ENCODE peak calls at places on chromosomes 11 and 22, in seven cellular contexts. K, V, Q, X, B, H and E are unnamed samples.

GRCh38 chr11:125428486-125429173 is 67.4 kb downstream of the FEZ1 start:
- DNase-seq in K (no peak), V (no peak), Q (no peak), X (no peak), B (no peak), H (no peak), E (no peak)

GRCh38 chr11:267491-267994 is 10.7 kb upstream of the NLRP6 start:
- DNase-seq in K (no peak), V (peak), Q (peak), X (no peak), B (no peak), H (no peak), E (no peak)

GRCh38 chr11:96055706-96056387 is 131.9 kb upstream of the MTMR2 start:
- DNase-seq in K (peak), V (no peak), Q (no peak), X (peak), B (peak), H (no peak), E (no peak)

GRCh38 chr11:125108469-125108868 is 3.0 kb downstream of the TMEM218 start:
- DNase-seq in K (no peak), V (no peak), Q (no peak), X (peak), B (no peak), H (no peak), E (no peak)

GRCh38 chr11:472816-473215 is 22.7 kb downstream of the PTDSS2 start:
- DNase-seq in K (no peak), V (peak), Q (no peak), X (no peak), B (no peak), H (no peak), E (no peak)

GRCh38 chr11:121071456-121072236 is 29.4 kb upstream of the TECTA start:
- DNase-seq in K (peak), V (no peak), Q (no peak), X (no peak), B (no peak), H (no peak), E (peak)

GRCh38 chr11:69537855-69538640 is 56.6 kb downstream of the LINC01488 start:
- DNase-seq in K (no peak), V (peak), Q (no peak), X (no peak), B (no peak), H (no peak), E (no peak)

GRCh38 chr11:62842171-62842717 is 2.9 kb upstream of the WDR74 start:
- DNase-seq in K (no peak), V (peak), Q (peak), X (no peak), B (no peak), H (peak), E (no peak)

GRCh38 chr11:121119444-121119843 is 18.4 kb downstream of the TECTA start:
- DNase-seq in K (no peak), V (no peak), Q (no peak), X (no peak), B (no peak), H (no peak), E (no peak)

GRCh38 chr11:2730323-2731284 is 30.8 kb upstream of the KCNQ1OT1 start:
- DNase-seq in K (peak), V (no peak), Q (no peak), X (no peak), B (no peak), H (no peak), E (no peak)

GRCh38 chr22:22578702-22579424 is 19.8 kb upstream of the PRAME start:
- DNase-seq in K (no peak), V (no peak), Q (no peak), X (peak), B (peak), H (no peak), E (no peak)

GRCh38 chr11:102497061-102497460 is 33.5 kb downstream of the MMP7 start:
- DNase-seq in K (no peak), V (no peak), Q (no peak), X (peak), B (no peak), H (no peak), E (no peak)

GRCh38 chr22:28279888-28280287 is 360.8 kb upstream of the PITPNB start:
- DNase-seq in K (no peak), V (no peak), Q (no peak), X (peak), B (no peak), H (no peak), E (no peak)

GRCh38 chr11:9731256-9731655 is 67.4 kb downstream of the SWAP70 start:
- DNase-seq in K (no peak), V (no peak), Q (no peak), X (no peak), B (no peak), H (no peak), E (no peak)

GRCh38 chr11:12409621-12410005 is 32.2 kb downstream of the PARVA start:
- DNase-seq in K (no peak), V (no peak), Q (no peak), X (peak), B (no peak), H (no peak), E (no peak)

GRCh38 chr22:29080061-29080975 is 7.5 kb downstream of the KREMEN1 start:
- DNase-seq in K (no peak), V (no peak), Q (no peak), X (no peak), B (no peak), H (no peak), E (no peak)

GRCh38 chr11:23205156-23205871 is 345.0 kb upstream of the CCDC179 start:
- DNase-seq in K (no peak), V (no peak), Q (no peak), X (peak), B (peak), H (no peak), E (no peak)

GRCh38 chr11:94581926-94582325 is 14.8 kb downstream of the PIWIL4 start:
- DNase-seq in K (no peak), V (no peak), Q (no peak), X (no peak), B (no peak), H (no peak), E (no peak)

GRCh38 chr11:67503119-67504022 is 1.8 kb downstream of the PITPNM1 start:
- DNase-seq in K (no peak), V (no peak), Q (peak), X (no peak), B (no peak), H (no peak), E (no peak)

GRCh38 chr22:31342389-31343125 is 3.6 kb downstream of the PATZ1 start:
- DNase-seq in K (no peak), V (no peak), Q (peak), X (no peak), B (no peak), H (no peak), E (no peak)

GRCh38 chr11:19258651-19259230 is 18.0 kb upstream of the E2F8 start:
- DNase-seq in K (no peak), V (no peak), Q (no peak), X (no peak), B (no peak), H (no peak), E (no peak)

GRCh38 chr11:124600924-124601323 is 10.3 kb upstream of the PANX3 start:
- DNase-seq in K (no peak), V (no peak), Q (no peak), X (no peak), B (no peak), H (no peak), E (no peak)

GRCh38 chr11:116193321-116194114 is 579.3 kb downstream of the BUD13 start:
- DNase-seq in K (peak), V (no peak), Q (peak), X (peak), B (peak), H (peak), E (peak)

GRCh38 chr11:14081541-14082211 is 119.2 kb downstream of the SPON1 start:
- DNase-seq in K (no peak), V (no peak), Q (no peak), X (no peak), B (no peak), H (no peak), E (no peak)

GRCh38 chr11:95255523-95256165 is 24.6 kb upstream of the SESN3 start:
- DNase-seq in K (no peak), V (no peak), Q (no peak), X (no peak), B (no peak), H (no peak), E (no peak)

GRCh38 chr11:77821349-77821851 is 456 bp downstream of the AAMDC start:
- DNase-seq in K (peak), V (peak), Q (peak), X (peak), B (peak), H (peak), E (no peak)

GRCh38 chr22:46974077-46974476 is 211.6 kb downstream of the TBC1D22A start:
- DNase-seq in K (no peak), V (no peak), Q (no peak), X (no peak), B (no peak), H (no peak), E (no peak)

GRCh38 chr11:35619754-35620640 is 1.7 kb downstream of the FJX1 start:
- DNase-seq in K (peak), V (no peak), Q (peak), X (peak), B (peak), H (peak), E (no peak)

GRCh38 chr22:37242395-37242918 is 1.6 kb downstream of the RAC2 start:
- DNase-seq in K (no peak), V (peak), Q (peak), X (peak), B (peak), H (no peak), E (no peak)
- H3K4me3 ChIP-seq in K (no peak), V (peak), Q (no peak), X (no peak), B (peak), H (no peak), E (no peak)

GRCh38 chr22:19723990-19724827 is 870 bp downstream of the GP1BB start:
- DNase-seq in K (peak), V (no peak), Q (no peak), X (peak), B (no peak), H (no peak), E (no peak)
- TF ChIP-seq CTCF in K (peak), V (no peak), Q (no peak), X (peak), B (no peak), H (no peak), E (peak)

GRCh38 chr11:129374993-129375721 is 491 bp upstream of the BARX2 start:
- DNase-seq in K (no peak), V (no peak), Q (peak), X (no peak), B (no peak), H (no peak), E (no peak)
- H3K4me3 ChIP-seq in K (peak), V (peak), Q (peak), X (no peak), B (peak), H (peak), E (peak)

GRCh38 chr11:59200421-59200746 is 12.3 kb downstream of the MPEG1 start:
- DNase-seq in K (no peak), V (no peak), Q (no peak), X (no peak), B (no peak), H (no peak), E (no peak)

GRCh38 chr11:59204736-59205135 is 8.0 kb downstream of the MPEG1 start:
- DNase-seq in K (no peak), V (no peak), Q (no peak), X (peak), B (no peak), H (no peak), E (no peak)

GRCh38 chr11:59197990-59198389 is 14.7 kb downstream of the MPEG1 start:
- DNase-seq in K (no peak), V (no peak), Q (no peak), X (peak), B (peak), H (peak), E (no peak)

GRCh38 chr11:59199546-59200420 is 12.9 kb downstream of the MPEG1 start:
- DNase-seq in K (no peak), V (no peak), Q (no peak), X (no peak), B (no peak), H (no peak), E (no peak)

GRCh38 chr11:59201376-59201775 is 11.4 kb downstream of the MPEG1 start:
- DNase-seq in K (peak), V (no peak), Q (no peak), X (no peak), B (no peak), H (no peak), E (no peak)
- TF ChIP-seq CTCF in K (peak), V (no peak), Q (no peak), X (no peak), B (peak), H (no peak), E (peak)

GRCh38 chr11:46588915-46589314 is 4.9 kb downstream of the AMBRA1 start:
- DNase-seq in K (no peak), V (no peak), Q (no peak), X (no peak), B (no peak), H (no peak), E (no peak)

GRCh38 chr11:46594383-46594718 is 528 bp upstream of the AMBRA1 start:
- DNase-seq in K (no peak), V (no peak), Q (no peak), X (no peak), B (no peak), H (no peak), E (no peak)

GRCh38 chr11:46593550-46594382 is at the start of gene AMBRA1:
- DNase-seq in K (peak), V (peak), Q (peak), X (peak), B (peak), H (peak), E (peak)

GRCh38 chr11:46588131-46588530 is 5.7 kb downstream of the AMBRA1 start:
- DNase-seq in K (no peak), V (no peak), Q (no peak), X (peak), B (no peak), H (no peak), E (no peak)

DNA sequence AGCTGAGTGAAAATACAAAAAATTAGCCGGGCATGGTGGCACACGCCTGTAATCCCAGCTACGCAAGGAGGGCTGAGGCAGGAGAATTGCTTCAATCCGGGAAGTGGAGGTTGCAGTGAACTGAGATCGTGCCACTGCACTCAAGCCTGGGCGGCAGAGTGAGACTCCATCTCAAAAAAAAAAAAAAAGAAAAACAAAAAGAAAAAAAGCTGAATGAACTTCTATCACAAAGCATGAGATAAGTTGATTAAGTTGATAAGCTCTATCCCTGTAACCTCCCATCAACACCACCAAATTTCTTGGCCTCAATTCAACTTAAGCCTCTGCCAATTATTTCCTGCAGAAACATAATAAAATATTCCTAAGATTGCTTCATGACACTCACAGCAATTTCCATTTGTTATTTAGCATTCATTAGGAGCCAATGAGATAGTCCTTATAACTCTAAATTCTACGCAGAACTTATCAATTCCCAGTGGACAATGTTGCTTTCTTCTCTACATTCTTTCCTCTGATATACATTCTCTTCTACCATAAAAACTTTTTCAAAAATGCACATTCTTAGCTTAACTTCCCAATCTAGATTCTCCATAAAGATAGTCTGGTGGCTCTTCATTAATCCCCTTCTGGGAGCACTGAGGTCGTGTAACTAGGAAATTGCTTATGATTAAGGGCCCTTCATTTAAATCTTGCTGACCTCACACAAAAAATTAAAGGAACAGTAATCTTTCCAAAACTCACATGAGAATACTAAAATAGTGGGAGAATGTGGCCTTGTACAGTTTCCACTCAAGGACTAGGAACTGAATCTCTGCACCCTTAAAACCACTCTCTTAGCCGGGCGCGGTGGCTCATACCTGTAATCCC is 2.9 kb downstream of the AMBRA1 start:
- DNase-seq in K (no peak), V (no peak), Q (no peak), X (no peak), B (no peak), H (no peak), E (peak)
- H3K4me3 ChIP-seq in K (peak), V (peak), Q (no peak), X (no peak), B (no peak), H (no peak), E (peak)

GRCh38 chr11:8058216-8058615 is 22.8 kb upstream of the TUB start:
- DNase-seq in K (no peak), V (peak), Q (no peak), X (no peak), B (no peak), H (no peak), E (no peak)

GRCh38 chr11:8056810-8057463 is 24.1 kb upstream of the TUB start:
- DNase-seq in K (no peak), V (peak), Q (no peak), X (peak), B (no peak), H (peak), E (no peak)

GRCh38 chr11:8055836-8056526 is 25.0 kb upstream of the TUB start:
- DNase-seq in K (no peak), V (peak), Q (no peak), X (no peak), B (no peak), H (no peak), E (no peak)

GRCh38 chr11:8059030-8059429 is 22.0 kb upstream of the TUB start:
- DNase-seq in K (no peak), V (peak), Q (no peak), X (no peak), B (no peak), H (no peak), E (no peak)

GRCh38 chr11:8055111-8055835 is 25.7 kb upstream of the TUB start:
- DNase-seq in K (no peak), V (peak), Q (no peak), X (no peak), B (no peak), H (no peak), E (no peak)
- TF ChIP-seq CTCF in K (no peak), V (no peak), Q (no peak), X (peak), B (peak), H (no peak), E (no peak)

DNA sequence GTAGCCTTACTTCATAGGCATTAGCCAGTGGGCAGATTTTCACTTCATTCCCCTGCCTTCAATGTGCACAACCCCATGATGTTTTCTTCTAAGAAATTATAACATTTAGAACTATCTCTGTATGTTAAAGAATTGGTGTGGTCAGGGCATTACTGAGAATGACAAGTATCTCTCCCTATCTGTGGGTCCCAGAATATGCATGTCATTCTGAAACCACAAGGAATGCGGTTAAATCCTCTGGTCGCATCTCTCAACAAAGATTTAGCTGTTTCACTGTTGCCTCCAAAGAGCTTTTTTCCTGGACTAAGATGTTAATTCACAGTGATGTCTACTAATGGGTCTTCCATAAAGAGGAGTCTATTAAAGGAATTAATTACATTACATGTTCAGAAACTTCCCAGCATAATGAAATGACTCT is 62.7 kb downstream of the LIF start:
- DNase-seq in K (no peak), V (no peak), Q (no peak), X (peak), B (peak), H (no peak), E (no peak)
- H3K4me3 ChIP-seq in K (no peak), V (no peak), Q (no peak), X (no peak), B (no peak), H (no peak), E (no peak)

DNA sequence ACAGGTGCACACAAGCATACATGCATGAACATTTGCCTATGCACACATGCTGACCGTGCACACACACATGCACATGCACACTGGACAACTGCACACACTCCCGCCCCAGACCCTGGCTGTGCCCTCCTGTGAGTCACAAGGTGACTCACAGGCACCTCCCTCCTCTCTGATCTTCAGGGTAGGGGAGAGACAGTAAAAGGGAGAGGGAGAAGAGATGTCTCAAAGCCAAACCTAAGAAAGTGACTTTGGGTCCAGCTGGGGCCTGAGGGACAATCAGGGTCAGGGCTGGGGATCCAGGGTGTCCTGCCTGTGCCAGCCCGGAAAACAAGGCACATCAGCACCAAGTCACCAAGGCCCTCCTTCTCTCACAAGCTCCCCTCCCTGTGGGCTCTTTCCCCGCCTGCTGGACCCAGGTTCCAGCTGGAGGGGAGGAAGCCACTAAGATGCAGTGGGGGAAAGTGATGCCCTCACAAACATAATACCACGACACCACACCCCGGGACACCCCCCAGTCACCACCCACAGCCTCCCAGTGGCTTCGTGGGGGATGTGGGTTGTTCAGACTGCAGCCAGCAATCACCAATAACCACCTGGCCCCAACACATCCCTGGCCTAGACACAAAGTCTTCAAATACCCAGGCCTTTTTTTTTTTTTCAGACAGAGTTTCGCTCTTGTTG is 39.3 kb downstream of the PDGFB start:
- DNase-seq in K (peak), V (peak), Q (no peak), X (peak), B (peak), H (no peak), E (no peak)
- TF ChIP-seq CTCF in K (no peak), V (no peak), Q (no peak), X (no peak), B (no peak), H (no peak), E (no peak)

GRCh38 chr11:47950396-47950795 is 30.0 kb upstream of the PTPRJ start:
- DNase-seq in K (no peak), V (peak), Q (no peak), X (no peak), B (no peak), H (no peak), E (no peak)
- H3K4me3 ChIP-seq in K (no peak), V (no peak), Q (no peak), X (no peak), B (no peak), H (no peak), E (no peak)